ENCODE peak calls at places on chromosomes 7 and 10, in eight cellular contexts. Y, L, O, J, B, H, E and W are unnamed samples.

GRCh38 chr7:151250181-151251095 is 1.9 kb upstream of the SMARCD3 start:
- DNase-seq in Y (no peak), L (no peak), O (no peak), J (no peak), B (no peak), H (no peak), E (no peak), W (no peak)

GRCh38 chr7:2610466-2610865 is 21.3 kb upstream of the TTYH3 start:
- DNase-seq in Y (no peak), L (no peak), O (no peak), J (no peak), B (no peak), H (no peak), E (no peak), W (no peak)

GRCh38 chr7:154372106-154372505 is 319.9 kb downstream of the DPP6 start:
- DNase-seq in Y (no peak), L (no peak), O (no peak), J (no peak), B (no peak), H (no peak), E (no peak), W (no peak)

GRCh38 chr10:97333351-97333600 is 1.3 kb downstream of the FRAT2 start:
- DNase-seq in Y (no peak), L (no peak), O (no peak), J (no peak), B (peak), H (peak), E (peak), W (no peak)

GRCh38 chr7:128115326-128115820 is 84.1 kb upstream of the LRRC4 start:
- DNase-seq in Y (peak), L (peak), O (no peak), J (peak), B (no peak), H (no peak), E (no peak), W (no peak)

GRCh38 chr7:67209256-67209655 is 212.6 kb downstream of the TYW1 start:
- DNase-seq in Y (no peak), L (no peak), O (no peak), J (no peak), B (no peak), H (no peak), E (no peak), W (no peak)

GRCh38 chr10:122426834-122427233 is 27.6 kb upstream of the ARMS2 start:
- DNase-seq in Y (no peak), L (no peak), O (no peak), J (no peak), B (no peak), H (no peak), E (no peak), W (no peak)

GRCh38 chr10:62050941-62051433 is 149.5 kb downstream of the ARID5B start:
- DNase-seq in Y (no peak), L (peak), O (peak), J (peak), B (peak), H (peak), E (peak), W (peak)

GRCh38 chr10:110648743-110649651 is 4.9 kb downstream of the RBM20 start:
- DNase-seq in Y (no peak), L (no peak), O (no peak), J (no peak), B (no peak), H (no peak), E (peak), W (no peak)

GRCh38 chr10:2012209-2012608 is 274.9 kb upstream of the ADARB2 start:
- DNase-seq in Y (no peak), L (no peak), O (no peak), J (no peak), B (no peak), H (no peak), E (no peak), W (no peak)

GRCh38 chr7:2631924-2632716 is at the start of gene TTYH3:
- DNase-seq in Y (peak), L (peak), O (no peak), J (no peak), B (no peak), H (no peak), E (no peak), W (no peak)

GRCh38 chr10:79413196-79413595 is 32.2 kb downstream of the ZCCHC24 start:
- DNase-seq in Y (peak), L (peak), O (no peak), J (no peak), B (no peak), H (no peak), E (no peak), W (no peak)

GRCh38 chr7:54921116-54921515 is 97.7 kb upstream of the EGFR start:
- DNase-seq in Y (no peak), L (no peak), O (no peak), J (peak), B (no peak), H (no peak), E (no peak), W (no peak)
- TF ChIP-seq CTCF in Y (no peak), L (no peak), O (no peak), J (no peak), B (no peak), H (no peak), E (no peak), W (no peak)

DNA sequence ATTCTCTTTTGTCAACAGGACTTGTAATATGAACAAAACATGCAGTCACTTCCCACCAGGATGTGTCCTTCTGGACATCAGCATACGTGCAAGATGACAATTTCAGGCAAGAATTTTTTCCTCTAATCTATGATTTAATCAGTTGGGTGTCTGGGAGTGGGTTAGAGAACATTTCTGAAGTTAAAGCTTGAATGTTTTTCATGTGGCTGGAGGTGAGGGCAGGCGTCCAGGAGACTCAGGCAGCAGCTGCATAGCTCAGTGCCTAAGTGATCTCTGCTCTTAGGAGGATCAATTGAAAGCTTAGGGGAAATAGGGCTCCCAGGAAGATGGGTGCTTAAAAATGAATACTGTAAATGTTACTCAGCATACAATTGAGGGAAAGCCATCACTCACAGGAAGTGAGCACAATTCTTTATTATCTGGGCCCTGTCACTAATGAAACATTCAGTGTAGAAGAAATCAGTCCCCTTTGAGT is 457.6 kb upstream of the KLF6 start:
- DNase-seq in Y (peak), L (no peak), O (no peak), J (peak), B (peak), H (peak), E (peak), W (peak)
- H3K4me3 ChIP-seq in Y (no peak), L (no peak), O (no peak), J (peak), B (peak), H (peak), E (peak), W (peak)

GRCh38 chr10:29465384-29465783 is 169.4 kb downstream of the SVIL start:
- DNase-seq in Y (no peak), L (no peak), O (no peak), J (no peak), B (no peak), H (no peak), E (no peak), W (no peak)
- TF ChIP-seq CTCF in Y (no peak), L (no peak), O (no peak), J (peak), B (peak), H (no peak), E (peak), W (peak)

DNA sequence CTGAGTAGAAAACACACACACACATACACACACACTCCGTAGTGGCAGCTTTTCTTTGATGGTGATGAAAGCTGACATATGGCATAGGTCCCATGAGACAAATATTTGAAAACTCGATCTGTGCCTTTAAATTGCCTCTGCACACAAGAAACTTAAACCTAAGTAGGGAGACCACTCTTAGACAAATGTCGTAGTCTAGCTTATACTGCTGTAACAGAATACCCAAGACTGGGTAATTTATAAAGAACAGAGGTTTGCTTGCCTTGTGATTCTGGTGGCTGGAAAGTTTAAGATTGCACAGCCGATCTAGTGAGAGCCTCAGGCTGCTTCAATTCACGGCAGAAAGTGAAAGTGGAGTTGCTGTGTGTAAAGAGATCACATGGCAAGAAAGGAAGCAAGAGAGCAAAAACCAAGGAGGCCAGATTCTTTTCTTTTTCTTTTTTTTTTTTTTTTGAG is 489.4 kb upstream of the SORCS1 start:
- DNase-seq in Y (no peak), L (peak), O (peak), J (peak), B (peak), H (no peak), E (peak), W (no peak)
- H3K4me3 ChIP-seq in Y (peak), L (peak), O (peak), J (peak), B (peak), H (no peak), E (peak), W (no peak)